ENCODE peak calls at places on chromosome 22, in ten cellular contexts. L, J, W, R, I, C, G, B, M and Z are unnamed samples.

GRCh38 chr22:28989035-28989464 is 72.6 kb downstream of the C22orf31 start:
- DNase-seq in L (no peak), I (no peak), J (no peak), G (no peak), M (no peak), B (peak), C (no peak), W (no peak), R (no peak), Z (no peak)

GRCh38 chr22:24578355-24579241 is 14.3 kb downstream of the LRRC75B start:
- DNase-seq in I (peak), M (no peak), B (no peak), W (no peak), J (peak), G (peak), R (no peak), C (no peak), L (no peak), Z (no peak)

GRCh38 chr22:19520566-19521305 is 3.5 kb downstream of the CLDN5 start:
- DNase-seq in W (no peak), G (peak), B (no peak), J (no peak), L (no peak), M (no peak), R (no peak), I (peak), C (no peak), Z (no peak)

GRCh38 chr22:23008887-23009286 is 61.4 kb upstream of the GNAZ start:
- DNase-seq in W (no peak), L (no peak), R (no peak), C (no peak), I (no peak), J (no peak), M (no peak), B (no peak), G (no peak), Z (no peak)

GRCh38 chr22:45009881-45010531 is at the start of gene PHF21B:
- DNase-seq in R (no peak), G (no peak), I (peak), L (no peak), W (peak), C (peak), B (peak), M (peak), J (peak), Z (peak)

GRCh38 chr22:39422721-39423120 is 23.1 kb downstream of the TAB1 start:
- DNase-seq in C (no peak), J (no peak), L (no peak), M (no peak), B (no peak), R (no peak), I (peak), W (no peak), G (no peak), Z (no peak)

GRCh38 chr22:24333301-24333700 is 62.7 kb downstream of the SPECC1L start:
- DNase-seq in C (peak), B (peak), M (peak), J (peak), W (peak), L (peak), R (no peak), G (no peak), I (no peak), Z (peak)

GRCh38 chr22:42519544-42520237 is at the start of gene RRP7A:
- DNase-seq in J (peak), B (peak), W (peak), M (peak), I (peak), G (peak), L (no peak), C (peak), R (peak), Z (peak)

GRCh38 chr22:45828836-45829235 is 148.1 kb downstream of the WNT7B start:
- DNase-seq in L (no peak), R (no peak), B (no peak), G (no peak), M (no peak), I (no peak), W (peak), C (no peak), J (no peak), Z (no peak)

GRCh38 chr22:29032014-29032475 is 29.6 kb downstream of the C22orf31 start:
- DNase-seq in J (no peak), I (no peak), L (no peak), B (no peak), C (no peak), W (peak), R (no peak), M (no peak), G (no peak), Z (no peak)

GRCh38 chr22:19787849-19788141 is 27.2 kb downstream of the TBX1 start:
- DNase-seq in L (no peak), J (no peak), B (no peak), C (no peak), I (no peak), R (no peak), W (no peak), G (no peak), M (no peak), Z (no peak)

GRCh38 chr22:28548411-28548810 is 131.2 kb downstream of the TTC28 start:
- DNase-seq in I (no peak), J (no peak), W (no peak), M (no peak), C (no peak), L (no peak), B (no peak), G (no peak), R (no peak), Z (no peak)

GRCh38 chr22:28917747-28918543 is 34.6 kb downstream of the ZNRF3 start:
- DNase-seq in J (peak), W (no peak), G (no peak), B (peak), M (no peak), R (no peak), L (no peak), C (no peak), I (peak), Z (no peak)

GRCh38 chr22:24357547-24357946 is 69.9 kb upstream of the ADORA2A start:
- DNase-seq in M (no peak), B (no peak), G (no peak), R (no peak), W (peak), C (no peak), I (no peak), L (no peak), J (no peak), Z (no peak)

GRCh38 chr22:46910624-46911023 is 148.2 kb downstream of the TBC1D22A start:
- DNase-seq in W (no peak), L (no peak), R (no peak), J (no peak), M (no peak), G (no peak), I (peak), B (no peak), C (no peak), Z (no peak)

GRCh38 chr22:26903030-26903856 is 245.9 kb downstream of the MIAT start:
- DNase-seq in C (no peak), J (no peak), B (no peak), I (no peak), M (no peak), L (no peak), R (no peak), W (no peak), G (no peak), Z (no peak)

GRCh38 chr22:45548991-45549736 is 46.5 kb downstream of the FBLN1 start:
- DNase-seq in B (peak), W (peak), J (peak), I (peak), L (peak), R (no peak), G (no peak), M (peak), C (peak), Z (peak)

GRCh38 chr22:22906907-22907550 is 19.4 kb downstream of the IGLL5 start:
- DNase-seq in G (peak), R (no peak), B (no peak), M (no peak), I (peak), W (no peak), L (no peak), C (no peak), J (no peak), Z (no peak)

GRCh38 chr22:24200616-24201212 is 19.4 kb downstream of the SUSD2 start:
- DNase-seq in B (peak), L (no peak), G (no peak), I (no peak), J (peak), M (no peak), W (peak), R (no peak), C (peak), Z (peak)